ENCODE peak calls at places on chromosomes 16 and 17, in five cellular contexts. F is IMR-90, G is H9, H is mesenchymal stem cell, Q is mesendoderm. K is an unnamed sample.

GRCh38 chr17:40707720-40708119 is 4.2 kb upstream of the KRT24 start:
- DNase-seq in F (no peak), G (no peak), H (no peak), Q (no peak), K (no peak)

GRCh38 chr17:22303096-22303495 is 610.8 kb downstream of the KCNJ18 start:
- DNase-seq in F (no peak), G (no peak), H (no peak), Q (no peak), K (no peak)

GRCh38 chr17:78999947-79000395 is 9.6 kb downstream of the CANT1 start:
- DNase-seq in F (no peak), G (no peak), H (no peak), Q (no peak), K (no peak)

GRCh38 chr17:1158879-1159278 is 20.9 kb downstream of the ABR start:
- DNase-seq in F (peak; percentile 84), G (no peak), H (no peak), Q (no peak), K (no peak)

GRCh38 chr17:2170023-2170422 is 115.1 kb downstream of the HIC1 start:
- DNase-seq in F (no peak), G (peak; percentile 67), H (no peak), Q (peak; percentile 69), K (no peak)

GRCh38 chr17:21061971-21062526 is 19.2 kb upstream of the USP22 start:
- DNase-seq in F (no peak), G (no peak), H (no peak), Q (no peak), K (no peak)

GRCh38 chr17:49505854-49506253 is 10.8 kb downstream of the NGFR start:
- DNase-seq in F (no peak), G (no peak), H (no peak), Q (no peak), K (no peak)

GRCh38 chr17:37406635-37407455 is at the start of the genes ACACA and TADA2A:
- DNase-seq in F (peak; percentile 63), G (peak; percentile 85), H (peak; percentile 82), Q (peak; percentile 84), K (peak; percentile 79)

GRCh38 chr17:41642252-41643156 is 18.1 kb upstream of the KRT17 start:
- DNase-seq in F (no peak), G (no peak), H (no peak), Q (no peak), K (no peak)

GRCh38 chr17:55299162-55299838 is 34.5 kb downstream of the HLF start:
- DNase-seq in F (no peak), G (no peak), H (no peak), Q (no peak), K (no peak)

GRCh38 chr17:58141505-58141904 is 6.7 kb upstream of the OR4D1 start:
- DNase-seq in F (no peak), G (no peak), H (no peak), Q (no peak), K (no peak)

GRCh38 chr16:22641030-22641671 is 130.5 kb downstream of the NPIPB5 start:
- DNase-seq in F (peak; percentile 49), G (peak; percentile 60), H (peak; percentile 19), Q (peak; percentile 50), K (peak; percentile 38)

GRCh38 chr17:15260376-15261062 is 4.6 kb downstream of the PMP22 start:
- DNase-seq in F (peak; percentile 88), G (peak; percentile 90), H (peak; percentile 84), Q (peak; percentile 84), K (peak; percentile 76)

GRCh38 chr16:11208916-11209665 is 46.9 kb downstream of the SOCS1 start:
- DNase-seq in F (no peak), G (no peak), H (no peak), Q (no peak), K (no peak)

GRCh38 chr16:75471723-75472634 is 7.5 kb upstream of the TMEM170A start:
- DNase-seq in F (peak; percentile 64), G (peak; percentile 62), H (peak; percentile 72), Q (peak; percentile 58), K (peak; percentile 46)

GRCh38 chr17:3528604-3529511 is 28.8 kb downstream of the TRPV3 start:
- DNase-seq in F (no peak), G (peak; percentile 51), H (peak; percentile 21), Q (peak; percentile 45), K (no peak)

GRCh38 chr16:47037396-47037745 is 63.9 kb upstream of the DNAJA2 start:
- DNase-seq in F (no peak), G (peak; percentile 42), H (no peak), Q (no peak), K (no peak)

GRCh38 chr16:57316390-57317017 is 32.0 kb upstream of the PLLP start:
- DNase-seq in F (peak; percentile 89), G (no peak), H (peak; percentile 97), Q (peak; percentile 65), K (no peak)

GRCh38 chr16:11672206-11673090 is 4.2 kb downstream of the SNN start:
- DNase-seq in F (no peak), G (no peak), H (no peak), Q (no peak), K (no peak)

GRCh38 chr17:50636145-50636803 is 1.6 kb downstream of the ABCC3 start:
- DNase-seq in F (no peak), G (no peak), H (no peak), Q (no peak), K (no peak)

GRCh38 chr17:47285003-47285402 is 31.4 kb downstream of the ITGB3 start:
- DNase-seq in F (no peak), G (no peak), H (no peak), Q (no peak), K (no peak)

GRCh38 chr16:84922351-84923135 is 88.8 kb downstream of the ZDHHC7 start:
- DNase-seq in F (peak; percentile 46), G (no peak), H (peak; percentile 87), Q (no peak), K (no peak)

GRCh38 chr16:57115148-57115503 is 22.7 kb downstream of the CPNE2 start:
- DNase-seq in F (peak; percentile 26), G (no peak), H (no peak), Q (no peak), K (no peak)

GRCh38 chr16:5064915-5065314 is 841 bp downstream of the C16orf89 start:
- DNase-seq in F (peak; percentile 24), G (no peak), H (no peak), Q (no peak), K (no peak)

GRCh38 chr16:21283521-21284289 is 5.6 kb upstream of the CRYM start:
- DNase-seq in F (peak; percentile 25), G (peak; percentile 86), H (peak; percentile 21), Q (peak; percentile 73), K (peak; percentile 72)

GRCh38 chr17:18964018-18964351 is 12.0 kb downstream of the SLC5A10 start:
- DNase-seq in F (no peak), G (no peak), H (no peak), Q (no peak), K (no peak)

GRCh38 chr17:39799395-39799794 is 61.7 kb downstream of the GRB7 start:
- DNase-seq in F (no peak), G (no peak), H (no peak), Q (no peak), K (no peak)

GRCh38 chr17:75271955-75272847 is 1.2 kb upstream of the MIF4GD start:
- DNase-seq in F (peak; percentile 65), G (peak; percentile 52), H (no peak), Q (no peak), K (no peak)

GRCh38 chr17:75272848-75273184 is 1.8 kb upstream of the MIF4GD start:
- DNase-seq in F (no peak), G (no peak), H (no peak), Q (no peak), K (no peak)

GRCh38 chr17:75270966-75271232 is at the start of gene MIF4GD:
- DNase-seq in F (peak; percentile 54), G (no peak), H (no peak), Q (no peak), K (no peak)

GRCh38 chr17:75270218-75270965 is 639 bp downstream of the MIF4GD start:
- DNase-seq in F (peak; percentile 76), G (peak; percentile 82), H (peak; percentile 86), Q (peak; percentile 72), K (peak; percentile 50)

DNA sequence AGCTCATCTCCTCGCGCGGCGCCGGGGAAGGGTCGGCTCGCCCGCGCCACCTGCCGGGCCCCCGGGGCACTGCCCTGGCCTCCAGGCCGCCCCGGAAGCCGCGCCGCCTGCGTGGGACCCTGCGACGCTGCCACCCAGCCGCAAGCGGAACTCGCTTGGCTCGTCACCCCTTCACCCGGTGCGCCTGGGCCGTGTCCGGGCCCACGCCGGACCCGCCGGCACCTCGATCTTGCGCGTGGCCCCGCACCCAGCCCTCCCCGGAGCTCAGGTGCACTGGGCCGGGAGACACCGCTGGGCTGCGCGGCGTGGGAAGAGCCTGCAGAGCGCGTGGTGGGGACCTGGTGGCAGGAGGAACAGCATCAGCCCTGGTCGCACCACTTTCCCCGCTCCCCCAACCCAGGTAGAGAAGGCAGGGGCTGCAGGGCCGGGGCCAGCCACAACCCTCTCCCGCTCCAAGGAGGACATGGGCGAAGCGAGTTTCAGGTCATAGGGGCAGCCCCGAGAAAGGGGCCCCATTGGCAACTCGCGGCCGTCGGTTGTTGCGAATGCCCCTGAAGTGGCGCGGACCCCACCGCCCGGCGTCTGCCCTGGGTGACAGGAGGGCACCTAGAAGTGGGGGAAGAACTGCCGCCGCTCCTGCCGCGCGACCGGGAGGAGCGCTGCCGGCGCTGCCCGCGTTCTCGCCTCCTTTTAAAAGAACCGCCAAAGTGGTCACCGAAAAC is 363 bp upstream of the MIF4GD start:
- DNase-seq in F (no peak), G (peak; percentile 79), H (peak; percentile 62), Q (peak; percentile 67), K (peak; percentile 78)
- H2BK120ac ChIP-seq in F (no peak overlapping the region), G (no peak overlapping the region), H (no peak overlapping the region), Q (no peak overlapping the region), K (no peak overlapping the region)

GRCh38 chr17:17497845-17498520 is 1.8 kb upstream of the RASD1 start:
- DNase-seq in F (no peak), G (peak; percentile 23), H (no peak), Q (no peak), K (no peak)

GRCh38 chr17:17498606-17499301 is 2.6 kb upstream of the RASD1 start:
- DNase-seq in F (no peak), G (no peak), H (no peak), Q (no peak), K (no peak)

GRCh38 chr17:17496189-17497064 is at the start of gene RASD1:
- DNase-seq in F (peak; percentile 81), G (peak; percentile 93), H (peak; percentile 79), Q (peak; percentile 87), K (peak; percentile 85)

GRCh38 chr17:17495448-17496188 is 577 bp downstream of the RASD1 start:
- DNase-seq in F (peak; percentile 4), G (no peak), H (no peak), Q (peak; percentile 37), K (peak; percentile 42)

GRCh38 chr17:17497065-17497844 is 1.1 kb upstream of the RASD1 start:
- DNase-seq in F (no peak), G (peak; percentile 29), H (no peak), Q (no peak), K (no peak)
- H2AK5ac ChIP-seq in F (no peak overlapping the region), G (no peak overlapping the region), H (no peak overlapping the region), Q (no peak overlapping the region), K (no peak overlapping the region)

DNA sequence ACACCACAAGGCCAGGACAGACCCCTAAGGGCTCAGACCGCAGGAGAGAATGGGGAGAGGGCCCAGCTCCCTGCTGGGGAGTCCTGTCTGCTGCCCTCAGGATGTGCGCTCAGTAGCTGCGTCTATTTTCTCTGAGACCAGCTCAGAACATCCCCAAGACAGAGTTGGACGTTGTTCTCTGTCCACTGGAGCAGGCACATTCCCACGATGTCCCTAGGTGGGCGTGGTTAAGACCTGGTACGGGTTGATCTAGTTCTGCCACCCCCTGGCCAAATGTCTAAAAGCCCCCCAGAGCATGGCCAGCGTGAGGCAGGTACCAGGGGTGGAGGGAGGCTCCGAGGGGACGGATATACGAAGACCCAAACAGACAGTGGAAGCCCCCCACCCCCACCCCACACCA is 842 bp upstream of the CALB2 start:
- DNase-seq in F (no peak), G (peak; percentile 47), H (no peak), Q (no peak), K (no peak)
- H4K8ac ChIP-seq in F (no peak overlapping the region), G (no peak overlapping the region), H (no peak overlapping the region), Q (no peak overlapping the region), K (no peak overlapping the region)

GRCh38 chr16:87850009-87851006 is 19.0 kb downstream of the SLC7A5 start:
- DNase-seq in F (peak; percentile 31), G (peak; percentile 86), H (peak; percentile 51), Q (peak; percentile 73), K (peak; percentile 65)
- H2BK120ac ChIP-seq in F (no peak overlapping the region), G (no peak overlapping the region), H (no peak overlapping the region), Q (no peak overlapping the region), K (no peak overlapping the region)